ENCODE peak calls at places on chromosomes 2 and 18, in six cellular contexts. N is dorsolateral prefrontal cortex, K is tibial artery, W is K562, S is mesendoderm, E is thoracic aorta. R is an unnamed sample.

GRCh38 chr2:239700946-239701345 is 300.1 kb upstream of the HDAC4 start:
- DNase-seq in N (peak), K (no peak), W (no peak), S (no peak), E (no peak), R (peak)

GRCh38 chr2:238081150-238081549 is 19.0 kb upstream of the ESPNL start:
- DNase-seq in N (no peak), K (no peak), W (no peak), S (no peak), E (no peak), R (no peak)

GRCh38 chr2:128315829-128316776 is 2.6 kb downstream of the HS6ST1 start:
- DNase-seq in N (no peak), K (peak), W (no peak), S (no peak), E (no peak), R (no peak)

GRCh38 chr2:182321096-182321495 is 105.7 kb downstream of the PDE1A start:
- DNase-seq in N (no peak), K (no peak), W (no peak), S (no peak), E (no peak), R (no peak)

GRCh38 chr2:11239718-11240462 is 84.6 kb downstream of the SLC66A3 start:
- DNase-seq in N (no peak), K (no peak), W (peak), S (peak), E (no peak), R (no peak)

GRCh38 chr18:76386886-76387285 is 108.2 kb downstream of the ZNF516 start:
- DNase-seq in N (no peak), K (no peak), W (no peak), S (no peak), E (no peak), R (no peak)

GRCh38 chr18:11553098-11553940 is 56.1 kb upstream of the SLC35G4 start:
- DNase-seq in N (no peak), K (no peak), W (peak), S (peak), E (no peak), R (no peak)

GRCh38 chr18:41703744-41704530 is 251.1 kb upstream of the PIK3C3 start:
- DNase-seq in N (no peak), K (no peak), W (no peak), S (peak), E (no peak), R (no peak)

GRCh38 chr18:30544141-30544540 is 498.4 kb downstream of the DSC3 start:
- DNase-seq in N (no peak), K (no peak), W (no peak), S (no peak), E (no peak), R (no peak)

GRCh38 chr2:75287624-75288313 is 88.4 kb upstream of the TACR1 start:
- DNase-seq in N (no peak), K (no peak), W (no peak), S (no peak), E (no peak), R (no peak)

GRCh38 chr18:24397694-24398365 is at the start of gene OSBPL1A:
- DNase-seq in N (peak), K (peak), W (peak), S (peak), E (peak), R (peak)

GRCh38 chr18:62863629-62864028 is 148.3 kb downstream of the PHLPP1 start:
- DNase-seq in N (no peak), K (no peak), W (peak), S (peak), E (no peak), R (no peak)

GRCh38 chr2:162465430-162465829 is 121.5 kb downstream of the GCA start:
- DNase-seq in N (no peak), K (no peak), W (no peak), S (no peak), E (no peak), R (no peak)

GRCh38 chr18:44839239-44839666 is 158.6 kb downstream of the SETBP1 start:
- DNase-seq in N (peak), K (peak), W (peak), S (peak), E (peak), R (peak)

GRCh38 chr18:77177009-77177408 is 44.4 kb upstream of the MBP start:
- DNase-seq in N (no peak), K (no peak), W (no peak), S (no peak), E (no peak), R (no peak)

GRCh38 chr18:7117390-7118355 is at the start of gene LAMA1:
- DNase-seq in N (peak), K (no peak), W (no peak), S (peak), E (no peak), R (no peak)

GRCh38 chr2:85990084-85990483 is 101.3 kb upstream of the ST3GAL5 start:
- DNase-seq in N (no peak), K (no peak), W (peak), S (peak), E (no peak), R (no peak)

GRCh38 chr2:75491129-75491753 is 69.5 kb downstream of the EVA1A start:
- DNase-seq in N (no peak), K (no peak), W (no peak), S (no peak), E (no peak), R (no peak)

GRCh38 chr2:203484266-203485112 is 50.6 kb downstream of the RAPH1 start:
- DNase-seq in N (no peak), K (peak), W (peak), S (peak), E (no peak), R (peak)

GRCh38 chr2:109470121-109470921 is 143.4 kb downstream of the SEPTIN10 start:
- DNase-seq in N (no peak), K (no peak), W (no peak), S (peak), E (no peak), R (no peak)

GRCh38 chr2:127575185-127575765 is 39.8 kb downstream of the MYO7B start:
- DNase-seq in N (no peak), K (no peak), W (no peak), S (no peak), E (no peak), R (no peak)

GRCh38 chr2:84516234-84516986 is at the start of gene DNAH6:
- DNase-seq in N (peak), K (peak), W (peak), S (peak), E (peak), R (peak)
- H3K27ac ChIP-seq in N (peak), K (no peak), W (no peak), S (no peak), E (no peak), R (no peak)

GRCh38 chr2:20574930-20575329 is 76.0 kb downstream of the HS1BP3 start:
- DNase-seq in N (no peak), K (no peak), W (no peak), S (no peak), E (no peak), R (no peak)

GRCh38 chr2:20575935-20576597 is 74.8 kb downstream of the HS1BP3 start:
- DNase-seq in N (no peak), K (no peak), W (no peak), S (no peak), E (no peak), R (no peak)

GRCh38 chr2:20573611-20574422 is 77.1 kb downstream of the HS1BP3 start:
- DNase-seq in N (peak), K (peak), W (no peak), S (no peak), E (no peak), R (no peak)

GRCh38 chr2:20575414-20575813 is 75.5 kb downstream of the HS1BP3 start:
- DNase-seq in N (no peak), K (no peak), W (no peak), S (no peak), E (no peak), R (no peak)

GRCh38 chr2:20574423-20574911 is 76.4 kb downstream of the HS1BP3 start:
- DNase-seq in N (no peak), K (no peak), W (no peak), S (no peak), E (no peak), R (no peak)
- H3K27ac ChIP-seq in N (peak), K (no peak), W (no peak), S (no peak), E (no peak), R (peak)

GRCh38 chr2:231391981-231392380 is 3.5 kb upstream of the B3GNT7 start:
- DNase-seq in N (no peak), K (no peak), W (no peak), S (no peak), E (no peak), R (no peak)
- H3K27ac ChIP-seq in N (no peak), K (no peak), W (no peak), S (no peak), E (no peak), R (no peak)

GRCh38 chr2:112994648-112995047 is 10.6 kb upstream of the IL36A start:
- DNase-seq in N (no peak), K (no peak), W (no peak), S (no peak), E (no peak), R (no peak)

GRCh38 chr2:112995346-112995920 is 9.8 kb upstream of the IL36A start:
- DNase-seq in N (no peak), K (no peak), W (no peak), S (no peak), E (no peak), R (no peak)

GRCh38 chr2:113000436-113000835 is 4.8 kb upstream of the IL36A start:
- DNase-seq in N (no peak), K (no peak), W (no peak), S (peak), E (no peak), R (no peak)

GRCh38 chr2:112993831-112994230 is 11.4 kb upstream of the IL36A start:
- DNase-seq in N (no peak), K (no peak), W (no peak), S (no peak), E (no peak), R (no peak)

DNA sequence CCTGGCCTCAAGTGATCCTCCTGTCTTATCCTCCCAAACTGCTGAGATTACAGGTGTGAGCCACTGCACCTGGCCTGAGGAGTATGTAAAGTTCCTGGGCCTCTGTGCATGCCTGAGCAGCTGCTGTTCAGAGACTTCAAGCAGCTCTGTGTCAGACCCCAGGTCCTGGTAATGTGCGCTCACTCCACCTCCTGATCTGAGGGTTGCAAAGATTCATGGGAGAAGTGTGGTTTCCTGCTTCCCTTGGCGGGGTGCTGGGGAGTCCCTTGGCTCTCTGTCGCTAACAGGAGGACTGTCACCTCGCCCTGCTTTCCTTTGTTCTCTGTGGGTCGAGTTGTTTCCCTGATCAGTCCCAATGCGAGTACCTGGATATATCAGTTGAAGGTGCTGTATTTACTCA is 8.6 kb upstream of the IL36A start:
- DNase-seq in N (no peak), K (no peak), W (no peak), S (no peak), E (no peak), R (no peak)
- H3K27ac ChIP-seq in N (no peak), K (no peak), W (no peak), S (no peak), E (no peak), R (no peak)

DNA sequence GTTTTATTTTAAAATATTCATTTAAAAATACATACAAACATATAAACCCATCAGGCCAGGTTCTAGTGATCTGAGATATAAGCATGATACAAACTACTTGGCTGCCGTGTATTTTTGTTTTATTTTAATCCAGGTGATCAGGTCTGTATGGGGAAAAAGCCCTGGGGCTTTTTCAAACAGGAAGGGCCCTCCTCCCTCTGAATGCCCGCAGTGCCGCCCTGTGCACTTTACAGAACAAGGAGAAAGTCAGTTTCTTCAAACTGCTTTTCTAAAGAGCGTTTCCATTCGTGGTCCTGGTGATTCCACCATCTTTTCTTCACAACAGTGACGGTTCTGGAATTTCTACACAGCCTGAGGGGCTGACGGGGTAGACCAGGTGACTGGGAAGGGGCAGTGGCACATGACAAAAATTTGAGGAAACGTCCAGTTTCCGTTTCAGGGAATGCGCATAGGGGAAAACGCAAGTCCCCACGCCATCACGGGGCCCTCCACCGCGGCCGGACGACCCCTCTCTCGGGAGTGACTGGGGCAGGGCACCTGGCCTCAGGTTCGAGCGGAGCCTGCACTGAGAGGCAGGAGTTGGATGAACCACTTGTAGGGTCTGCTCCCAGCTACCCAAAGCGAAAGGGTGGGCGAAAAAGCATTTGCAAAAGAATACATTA is 1.1 kb upstream of the SPTBN1 start:
- DNase-seq in N (peak), K (peak), W (no peak), S (peak), E (no peak), R (peak)
- H3K27ac ChIP-seq in N (peak), K (peak), W (no peak), S (no peak), E (peak), R (peak)

GRCh38 chr2:160268382-160268781 is 68.3 kb upstream of the ITGB6 start:
- DNase-seq in N (no peak), K (no peak), W (no peak), S (no peak), E (no peak), R (no peak)

GRCh38 chr2:160269365-160269764 is 69.3 kb upstream of the ITGB6 start:
- DNase-seq in N (no peak), K (no peak), W (no peak), S (no peak), E (no peak), R (no peak)

GRCh38 chr2:160270571-160271113 is 70.6 kb upstream of the ITGB6 start:
- DNase-seq in N (no peak), K (peak), W (no peak), S (peak), E (no peak), R (no peak)

GRCh38 chr2:160269803-160270570 is 69.9 kb upstream of the ITGB6 start:
- DNase-seq in N (peak), K (peak), W (peak), S (peak), E (peak), R (peak)

DNA sequence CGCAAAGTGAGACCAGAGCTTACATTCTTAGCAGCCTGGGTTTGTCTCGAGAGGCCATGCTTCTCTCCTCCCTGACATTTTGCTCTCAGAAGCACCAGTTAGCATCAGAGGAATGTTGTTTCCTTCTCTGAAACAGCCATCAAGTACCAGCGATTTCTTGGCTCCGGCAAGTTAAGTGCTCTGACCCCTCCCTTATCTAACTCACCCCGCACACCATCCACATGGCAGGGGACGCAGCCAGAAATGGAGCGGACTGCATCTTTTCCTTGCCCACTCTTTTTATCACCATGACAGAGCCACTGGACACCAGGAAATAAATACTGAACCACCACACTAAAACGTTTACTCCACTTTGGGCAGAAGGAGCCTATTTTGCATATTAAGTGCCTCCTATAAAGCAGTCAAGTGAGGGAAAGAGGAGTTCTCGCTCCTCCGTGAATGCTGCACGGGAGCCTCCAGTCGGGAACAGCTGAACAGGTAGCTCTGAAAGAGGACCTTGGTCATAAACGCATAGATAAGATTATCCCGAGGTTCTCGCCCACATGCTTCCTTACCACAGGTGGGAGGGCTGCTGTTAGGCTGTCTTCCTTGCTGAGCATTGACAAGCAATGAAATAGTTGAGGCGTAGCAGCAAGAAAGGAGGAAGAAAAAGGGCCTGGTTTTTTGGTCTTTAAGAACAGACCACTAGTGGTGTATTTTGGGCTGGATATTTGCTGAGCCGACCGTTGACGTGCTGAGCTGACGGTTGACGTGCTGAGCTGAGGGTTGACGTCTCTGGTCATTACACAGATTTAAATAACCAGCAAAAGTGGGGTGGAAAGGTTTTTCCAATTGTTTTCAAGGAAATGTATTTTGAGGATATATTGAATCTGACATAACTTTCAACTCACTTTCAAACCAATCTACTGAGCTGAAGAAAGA is 71.4 kb upstream of the ITGB6 start:
- DNase-seq in N (no peak), K (no peak), W (peak), S (peak), E (no peak), R (no peak)
- H3K27ac ChIP-seq in N (peak), K (peak), W (no peak), S (peak), E (peak), R (no peak)

R was measured in substantia nigra.